ENCODE peak calls at places on chromosomes 7 and 10, in four cellular contexts. One of them, this sample, is unnamed.

GRCh38 chr10:50219200-50219599 is 32.1 kb downstream of the ASAH2 start:
- DNase-seq in K562: no peak
- DNase-seq in GM12878: no peak
- DNase-seq in HepG2: peak; percentile 64
- DNase-seq in this sample: no peak

GRCh38 chr7:2807455-2807845 is 36.7 kb downstream of the GNA12 start:
- DNase-seq in GM12878: no peak
- DNase-seq in HepG2: no peak
- DNase-seq in K562: no peak
- DNase-seq in this sample: no peak

GRCh38 chr10:61754553-61755540 is 92.1 kb downstream of the CABCOCO1 start:
- DNase-seq in K562: no peak
- DNase-seq in HepG2: no peak
- DNase-seq in GM12878: no peak
- DNase-seq in this sample: no peak

GRCh38 chr10:21171197-21171935 is 274.3 kb upstream of the NEBL start:
- DNase-seq in K562: peak; percentile 44
- DNase-seq in HepG2: no peak
- DNase-seq in GM12878: no peak
- DNase-seq in this sample: peak; percentile 49

GRCh38 chr10:122632031-122632430 is 67.6 kb downstream of the C10orf120 start:
- DNase-seq in GM12878: no peak
- DNase-seq in HepG2: no peak
- DNase-seq in K562: no peak
- DNase-seq in this sample: no peak

GRCh38 chr10:69439813-69440506 is 11.3 kb upstream of the TSPAN15 start:
- DNase-seq in HepG2: peak; percentile 52
- DNase-seq in GM12878: no peak
- DNase-seq in K562: peak; percentile 31
- DNase-seq in this sample: no peak

GRCh38 chr10:5566606-5567005 is 41.8 kb downstream of the CALML3 start:
- DNase-seq in K562: no peak
- DNase-seq in GM12878: no peak
- DNase-seq in HepG2: no peak
- DNase-seq in this sample: no peak

GRCh38 chr7:101118856-101119255 is 8.0 kb upstream of the SERPINE1 start:
- DNase-seq in HepG2: no peak
- DNase-seq in K562: no peak
- DNase-seq in GM12878: no peak
- DNase-seq in this sample: no peak

GRCh38 chr7:108525327-108525984 is 479 bp downstream of the PNPLA8 start:
- DNase-seq in GM12878: no peak
- DNase-seq in HepG2: peak; percentile 44
- DNase-seq in K562: peak; percentile 66
- DNase-seq in this sample: peak; percentile 74

GRCh38 chr10:36187382-36188042 is 545.4 kb upstream of the FZD8 start:
- DNase-seq in K562: no peak
- DNase-seq in GM12878: no peak
- DNase-seq in HepG2: no peak
- DNase-seq in this sample: no peak

GRCh38 chr7:84981038-84981601 is 205.7 kb downstream of the SEMA3D start:
- DNase-seq in GM12878: no peak
- DNase-seq in HepG2: no peak
- DNase-seq in K562: no peak
- DNase-seq in this sample: no peak

DNA sequence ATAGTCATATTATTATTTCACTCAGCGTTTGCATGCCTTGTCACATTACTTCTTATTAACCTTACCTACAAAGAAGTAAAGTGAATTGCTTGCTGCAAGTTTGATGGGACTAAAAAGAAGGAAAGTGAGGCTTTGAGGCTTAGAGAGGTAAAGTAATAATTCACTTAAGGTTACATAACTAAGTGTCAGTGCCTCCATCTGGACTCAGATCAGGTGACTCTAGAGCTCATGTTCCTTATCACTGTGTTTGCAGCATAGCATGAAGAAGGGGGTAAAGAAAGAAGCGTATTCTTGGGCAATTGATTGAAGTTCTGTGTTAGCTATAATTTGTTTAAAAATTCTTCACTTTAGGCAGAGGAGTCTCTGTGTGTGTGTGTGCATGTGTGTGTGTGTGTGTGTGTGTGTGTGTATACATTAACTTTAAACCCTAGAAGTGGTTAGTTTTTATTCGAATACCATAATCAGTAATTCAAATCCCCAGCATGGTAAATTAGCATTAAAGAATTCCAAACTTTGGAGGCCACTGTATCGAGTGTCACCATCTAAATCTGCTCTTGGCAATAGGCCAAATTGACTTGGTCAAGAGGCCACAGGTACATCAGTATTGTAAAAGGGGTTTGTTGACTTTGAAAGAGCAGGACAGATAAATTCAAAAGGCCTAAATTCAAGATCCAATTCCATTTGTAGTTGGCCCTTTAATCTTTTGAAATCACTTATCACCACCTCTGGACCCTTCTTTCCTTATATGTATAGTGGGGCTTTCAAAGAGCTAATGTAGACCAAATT is 2.2 kb upstream of the PON3 start:
- DNase-seq in K562: peak; percentile 18
- DNase-seq in HepG2: peak; percentile 36
- DNase-seq in GM12878: no peak
- DNase-seq in this sample: no peak
- TF ChIP-seq FOXM1 in K562: no peak
- TF ChIP-seq FOXM1 in HepG2: no peak
- TF ChIP-seq FOXM1 in GM12878: no peak
- TF ChIP-seq FOXM1 in this sample: no peak

GRCh38 chr10:15208221-15208620 is 39.7 kb upstream of the NMT2 start:
- DNase-seq in K562: no peak
- DNase-seq in GM12878: no peak
- DNase-seq in HepG2: no peak
- DNase-seq in this sample: no peak
- TF ChIP-seq BHLHE40 in K562: no peak
- TF ChIP-seq BHLHE40 in GM12878: no peak
- TF ChIP-seq BHLHE40 in HepG2: no peak
- TF ChIP-seq BHLHE40 in this sample: no peak

GRCh38 chr7:80940539-80941205 is 21.8 kb upstream of the SEMA3C start:
- DNase-seq in K562: no peak
- DNase-seq in HepG2: no peak
- DNase-seq in GM12878: no peak
- DNase-seq in this sample: no peak
- TF ChIP-seq FOXK2 in K562: no peak
- TF ChIP-seq FOXK2 in HepG2: no peak
- TF ChIP-seq FOXK2 in GM12878: no peak
- TF ChIP-seq FOXK2 in this sample: no peak

DNA sequence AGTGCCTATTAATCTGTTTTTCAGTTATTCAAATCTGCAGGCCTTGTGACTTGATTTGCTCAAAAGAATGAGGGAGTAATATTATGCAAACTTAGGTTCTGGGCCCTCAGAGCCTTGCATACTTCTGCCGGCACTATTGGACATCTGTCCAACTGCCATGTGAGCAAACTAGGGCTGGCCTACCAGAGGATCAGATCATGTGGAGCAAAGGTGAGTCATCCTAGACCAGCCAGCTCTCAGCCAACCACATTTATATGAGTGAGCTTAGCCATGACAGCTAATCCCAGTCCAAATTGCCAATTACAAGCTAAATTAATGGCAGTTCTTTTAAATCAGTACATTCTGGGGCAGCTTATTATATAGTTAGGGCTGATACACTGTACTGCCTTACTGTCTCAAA is 69.6 kb downstream of the SDHAF3 start:
- DNase-seq in HepG2: no peak
- DNase-seq in K562: peak; percentile 43
- DNase-seq in GM12878: no peak
- DNase-seq in this sample: no peak
- TF ChIP-seq FOXM1 in HepG2: no peak
- TF ChIP-seq FOXM1 in K562: no peak
- TF ChIP-seq FOXM1 in GM12878: no peak
- TF ChIP-seq FOXM1 in this sample: no peak